ENCODE peak calls at places on chromosomes 3 and 15, in six cellular contexts. H is thyroid gland; P is EL; U is activated CD4-positive, alpha-beta T cell treated with anti-CD3 and anti-CD28 coated beads, Interleukin-2, amount 50 U/mL, for 1 hour; T is NCI-H1105; O is lung microvascular endothelial cell. W is an unnamed sample.

GRCh38 chr3:188119846-188120245 is 34.1 kb upstream of the LPP start:
- DNase-seq in H (no peak), P (no peak), U (no peak), T (no peak), O (no peak), W (no peak)

GRCh38 chr3:110881069-110881468 is 190.5 kb upstream of the NECTIN3 start:
- DNase-seq in H (peak), P (peak), U (no peak), T (peak), O (peak), W (no peak)

GRCh38 chr15:78932216-78932808 is 12.5 kb downstream of the CTSH start:
- DNase-seq in H (no peak), P (no peak), U (no peak), T (no peak), O (no peak), W (no peak)

GRCh38 chr3:152373379-152373778 is 104.7 kb downstream of the MBNL1 start:
- DNase-seq in H (no peak), P (no peak), U (no peak), T (no peak), O (no peak), W (no peak)

GRCh38 chr3:14142567-14143270 is 17.9 kb downstream of the TMEM43 start:
- DNase-seq in H (no peak), P (no peak), U (peak), T (no peak), O (no peak), W (peak)

GRCh38 chr15:70362911-70363310 is 265.2 kb upstream of the TLE3 start:
- DNase-seq in H (peak), P (peak), U (no peak), T (no peak), O (peak), W (no peak)

GRCh38 chr3:194489736-194490612 is 3.2 kb upstream of the ATP13A3 start:
- DNase-seq in H (no peak), P (peak), U (no peak), T (no peak), O (peak), W (no peak)

GRCh38 chr3:159763466-159764210 is 225.0 kb upstream of the IL12A start:
- DNase-seq in H (peak), P (peak), U (no peak), T (peak), O (peak), W (no peak)